ENCODE peak calls at places on chromosomes 1 and 21, in seven cellular contexts. One of them, this sample, is unnamed.

GRCh38 chr1:109769335-109770078 is 5.8 kb upstream of the EPS8L3 start:
- DNase-seq in AG10803: peak
- DNase-seq in stomach: peak
- DNase-seq in activated CD8-positive, alpha-beta T cell treated with anti-CD3 and anti-CD28 coated beads for 36 hours: no peak
- DNase-seq in glutamatergic neuron: peak
- DNase-seq in cardiac fibroblast: peak
- DNase-seq in Peyer's patch: no peak
- DNase-seq in this sample: no peak

GRCh38 chr1:201329801-201330200 is 46.5 kb downstream of the PKP1 start:
- DNase-seq in cardiac fibroblast: no peak
- DNase-seq in activated CD8-positive, alpha-beta T cell treated with anti-CD3 and anti-CD28 coated beads for 36 hours: no peak
- DNase-seq in AG10803: no peak
- DNase-seq in glutamatergic neuron: no peak
- DNase-seq in Peyer's patch: no peak
- DNase-seq in stomach: no peak
- DNase-seq in this sample: peak

GRCh38 chr1:233668725-233669294 is 54.9 kb downstream of the KCNK1 start:
- DNase-seq in AG10803: peak
- DNase-seq in Peyer's patch: no peak
- DNase-seq in glutamatergic neuron: no peak
- DNase-seq in stomach: no peak
- DNase-seq in activated CD8-positive, alpha-beta T cell treated with anti-CD3 and anti-CD28 coated beads for 36 hours: peak
- DNase-seq in cardiac fibroblast: peak
- DNase-seq in this sample: no peak

GRCh38 chr1:77018386-77019156 is 151.3 kb downstream of the ST6GALNAC5 start:
- DNase-seq in stomach: no peak
- DNase-seq in cardiac fibroblast: peak
- DNase-seq in AG10803: no peak
- DNase-seq in activated CD8-positive, alpha-beta T cell treated with anti-CD3 and anti-CD28 coated beads for 36 hours: no peak
- DNase-seq in Peyer's patch: no peak
- DNase-seq in glutamatergic neuron: peak
- DNase-seq in this sample: no peak

GRCh38 chr1:119209943-119210342 is 69.5 kb upstream of the WARS2 start:
- DNase-seq in stomach: no peak
- DNase-seq in activated CD8-positive, alpha-beta T cell treated with anti-CD3 and anti-CD28 coated beads for 36 hours: no peak
- DNase-seq in glutamatergic neuron: no peak
- DNase-seq in AG10803: peak
- DNase-seq in Peyer's patch: no peak
- DNase-seq in cardiac fibroblast: peak
- DNase-seq in this sample: no peak

GRCh38 chr1:241990040-241990439 is 8.9 kb downstream of the MAP1LC3C start:
- DNase-seq in glutamatergic neuron: peak
- DNase-seq in activated CD8-positive, alpha-beta T cell treated with anti-CD3 and anti-CD28 coated beads for 36 hours: no peak
- DNase-seq in AG10803: peak
- DNase-seq in cardiac fibroblast: peak
- DNase-seq in stomach: peak
- DNase-seq in Peyer's patch: peak
- DNase-seq in this sample: no peak

GRCh38 chr21:46096997-46097825 is 701 bp upstream of the COL6A2 start:
- DNase-seq in stomach: peak
- DNase-seq in AG10803: no peak
- DNase-seq in Peyer's patch: peak
- DNase-seq in glutamatergic neuron: peak
- DNase-seq in cardiac fibroblast: no peak
- DNase-seq in activated CD8-positive, alpha-beta T cell treated with anti-CD3 and anti-CD28 coated beads for 36 hours: no peak
- DNase-seq in this sample: peak

GRCh38 chr1:192768463-192768862 is 40.4 kb upstream of the RGS2 start:
- DNase-seq in glutamatergic neuron: no peak
- DNase-seq in stomach: no peak
- DNase-seq in activated CD8-positive, alpha-beta T cell treated with anti-CD3 and anti-CD28 coated beads for 36 hours: no peak
- DNase-seq in Peyer's patch: no peak
- DNase-seq in cardiac fibroblast: no peak
- DNase-seq in AG10803: no peak
- DNase-seq in this sample: no peak

GRCh38 chr1:184060316-184060715 is 8.8 kb downstream of the TSEN15 start:
- DNase-seq in activated CD8-positive, alpha-beta T cell treated with anti-CD3 and anti-CD28 coated beads for 36 hours: no peak
- DNase-seq in Peyer's patch: no peak
- DNase-seq in glutamatergic neuron: no peak
- DNase-seq in stomach: no peak
- DNase-seq in cardiac fibroblast: no peak
- DNase-seq in AG10803: peak
- DNase-seq in this sample: no peak

GRCh38 chr1:102776074-102776473 is 332.2 kb downstream of the COL11A1 start:
- DNase-seq in cardiac fibroblast: no peak
- DNase-seq in glutamatergic neuron: no peak
- DNase-seq in activated CD8-positive, alpha-beta T cell treated with anti-CD3 and anti-CD28 coated beads for 36 hours: no peak
- DNase-seq in AG10803: no peak
- DNase-seq in stomach: no peak
- DNase-seq in Peyer's patch: no peak
- DNase-seq in this sample: no peak

GRCh38 chr1:183586455-183586854 is 3.8 kb downstream of the NCF2 start:
- DNase-seq in AG10803: no peak
- DNase-seq in glutamatergic neuron: no peak
- DNase-seq in cardiac fibroblast: no peak
- DNase-seq in Peyer's patch: no peak
- DNase-seq in activated CD8-positive, alpha-beta T cell treated with anti-CD3 and anti-CD28 coated beads for 36 hours: no peak
- DNase-seq in stomach: no peak
- DNase-seq in this sample: no peak

GRCh38 chr21:29221259-29221744 is 77.4 kb upstream of the BACH1 start:
- DNase-seq in cardiac fibroblast: peak
- DNase-seq in Peyer's patch: no peak
- DNase-seq in stomach: no peak
- DNase-seq in AG10803: peak
- DNase-seq in glutamatergic neuron: no peak
- DNase-seq in activated CD8-positive, alpha-beta T cell treated with anti-CD3 and anti-CD28 coated beads for 36 hours: no peak
- DNase-seq in this sample: no peak

GRCh38 chr1:79633456-79633855 is 626.9 kb upstream of the ADGRL4 start:
- DNase-seq in activated CD8-positive, alpha-beta T cell treated with anti-CD3 and anti-CD28 coated beads for 36 hours: no peak
- DNase-seq in stomach: no peak
- DNase-seq in glutamatergic neuron: no peak
- DNase-seq in AG10803: peak
- DNase-seq in Peyer's patch: no peak
- DNase-seq in cardiac fibroblast: peak
- DNase-seq in this sample: no peak

GRCh38 chr1:178238722-178239510 is 145.0 kb downstream of the RASAL2 start:
- DNase-seq in stomach: no peak
- DNase-seq in Peyer's patch: no peak
- DNase-seq in cardiac fibroblast: peak
- DNase-seq in AG10803: peak
- DNase-seq in activated CD8-positive, alpha-beta T cell treated with anti-CD3 and anti-CD28 coated beads for 36 hours: no peak
- DNase-seq in glutamatergic neuron: no peak
- DNase-seq in this sample: no peak

GRCh38 chr1:228899421-228899956 is 164.2 kb downstream of the RHOU start:
- DNase-seq in stomach: no peak
- DNase-seq in Peyer's patch: no peak
- DNase-seq in cardiac fibroblast: no peak
- DNase-seq in activated CD8-positive, alpha-beta T cell treated with anti-CD3 and anti-CD28 coated beads for 36 hours: no peak
- DNase-seq in AG10803: no peak
- DNase-seq in glutamatergic neuron: no peak
- DNase-seq in this sample: no peak

GRCh38 chr1:115797491-115797890 is 29.0 kb upstream of the CASQ2 start:
- DNase-seq in Peyer's patch: no peak
- DNase-seq in glutamatergic neuron: no peak
- DNase-seq in cardiac fibroblast: no peak
- DNase-seq in stomach: no peak
- DNase-seq in activated CD8-positive, alpha-beta T cell treated with anti-CD3 and anti-CD28 coated beads for 36 hours: no peak
- DNase-seq in AG10803: no peak
- DNase-seq in this sample: no peak

GRCh38 chr21:43292041-43292865 is 123.4 kb downstream of the CRYAA start:
- DNase-seq in cardiac fibroblast: no peak
- DNase-seq in stomach: no peak
- DNase-seq in AG10803: no peak
- DNase-seq in glutamatergic neuron: no peak
- DNase-seq in Peyer's patch: no peak
- DNase-seq in activated CD8-positive, alpha-beta T cell treated with anti-CD3 and anti-CD28 coated beads for 36 hours: no peak
- DNase-seq in this sample: no peak

GRCh38 chr1:67748147-67748546 is 63.1 kb downstream of the GADD45A start:
- DNase-seq in activated CD8-positive, alpha-beta T cell treated with anti-CD3 and anti-CD28 coated beads for 36 hours: no peak
- DNase-seq in Peyer's patch: no peak
- DNase-seq in AG10803: no peak
- DNase-seq in cardiac fibroblast: no peak
- DNase-seq in glutamatergic neuron: no peak
- DNase-seq in stomach: no peak
- DNase-seq in this sample: no peak

GRCh38 chr1:9782116-9782751 is 41.5 kb downstream of the CLSTN1 start:
- DNase-seq in activated CD8-positive, alpha-beta T cell treated with anti-CD3 and anti-CD28 coated beads for 36 hours: no peak
- DNase-seq in cardiac fibroblast: no peak
- DNase-seq in glutamatergic neuron: no peak
- DNase-seq in Peyer's patch: no peak
- DNase-seq in stomach: no peak
- DNase-seq in AG10803: no peak
- DNase-seq in this sample: no peak

GRCh38 chr1:3727042-3727824 is 25.0 kb upstream of the CCDC27 start:
- DNase-seq in stomach: peak
- DNase-seq in AG10803: no peak
- DNase-seq in Peyer's patch: no peak
- DNase-seq in cardiac fibroblast: peak
- DNase-seq in glutamatergic neuron: peak
- DNase-seq in activated CD8-positive, alpha-beta T cell treated with anti-CD3 and anti-CD28 coated beads for 36 hours: peak
- DNase-seq in this sample: no peak

GRCh38 chr1:241789061-241789460 is 58.9 kb upstream of the EXO1 start:
- DNase-seq in glutamatergic neuron: no peak
- DNase-seq in Peyer's patch: no peak
- DNase-seq in activated CD8-positive, alpha-beta T cell treated with anti-CD3 and anti-CD28 coated beads for 36 hours: no peak
- DNase-seq in cardiac fibroblast: no peak
- DNase-seq in stomach: no peak
- DNase-seq in AG10803: no peak
- DNase-seq in this sample: no peak

GRCh38 chr1:77539510-77540142 is 142.8 kb downstream of the ZZZ3 start:
- DNase-seq in cardiac fibroblast: peak
- DNase-seq in activated CD8-positive, alpha-beta T cell treated with anti-CD3 and anti-CD28 coated beads for 36 hours: no peak
- DNase-seq in glutamatergic neuron: no peak
- DNase-seq in AG10803: peak
- DNase-seq in stomach: no peak
- DNase-seq in Peyer's patch: no peak
- DNase-seq in this sample: no peak

GRCh38 chr1:5751833-5752714 is 240.2 kb downstream of the NPHP4 start:
- DNase-seq in Peyer's patch: no peak
- DNase-seq in stomach: no peak
- DNase-seq in glutamatergic neuron: no peak
- DNase-seq in cardiac fibroblast: no peak
- DNase-seq in AG10803: no peak
- DNase-seq in activated CD8-positive, alpha-beta T cell treated with anti-CD3 and anti-CD28 coated beads for 36 hours: no peak
- DNase-seq in this sample: no peak

GRCh38 chr1:56788588-56788987 is 30.6 kb downstream of the FYB2 start:
- DNase-seq in glutamatergic neuron: no peak
- DNase-seq in stomach: peak
- DNase-seq in activated CD8-positive, alpha-beta T cell treated with anti-CD3 and anti-CD28 coated beads for 36 hours: no peak
- DNase-seq in Peyer's patch: no peak
- DNase-seq in cardiac fibroblast: peak
- DNase-seq in AG10803: no peak
- DNase-seq in this sample: no peak

DNA sequence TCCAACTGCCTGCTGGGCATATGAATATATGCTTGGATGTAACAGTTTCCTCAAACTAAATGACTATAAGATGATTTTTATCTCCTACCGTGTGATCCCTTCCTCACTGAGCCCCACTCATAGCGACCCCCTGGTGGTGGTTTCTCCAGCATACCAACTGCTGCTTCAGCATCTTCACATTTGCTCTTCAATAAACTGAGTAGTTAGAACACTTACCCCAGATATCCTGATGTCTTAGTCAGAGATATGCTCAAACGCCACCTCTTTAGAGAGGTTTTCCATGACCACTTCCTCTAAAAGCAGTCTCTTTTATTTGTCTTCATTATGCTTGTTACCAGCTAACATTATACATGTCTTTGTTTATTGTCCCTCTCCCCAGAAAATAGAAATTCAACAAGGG is 10.2 kb upstream of the HNRNPR start:
- DNase-seq in Peyer's patch: no peak
- DNase-seq in cardiac fibroblast: no peak
- DNase-seq in AG10803: no peak
- DNase-seq in stomach: no peak
- DNase-seq in glutamatergic neuron: peak
- DNase-seq in activated CD8-positive, alpha-beta T cell treated with anti-CD3 and anti-CD28 coated beads for 36 hours: peak
- DNase-seq in this sample: no peak
- TF ChIP-seq CTCF in Peyer's patch: no peak
- TF ChIP-seq CTCF in cardiac fibroblast: no peak
- TF ChIP-seq CTCF in AG10803: no peak
- TF ChIP-seq CTCF in stomach: no peak
- TF ChIP-seq CTCF in glutamatergic neuron: peak
- TF ChIP-seq CTCF in activated CD8-positive, alpha-beta T cell treated with anti-CD3 and anti-CD28 coated beads for 36 hours: no peak
- TF ChIP-seq CTCF in this sample: no peak

GRCh38 chr21:31198575-31198974 is 145.5 kb downstream of the TIAM1 start:
- DNase-seq in cardiac fibroblast: peak
- DNase-seq in stomach: no peak
- DNase-seq in glutamatergic neuron: no peak
- DNase-seq in AG10803: peak
- DNase-seq in Peyer's patch: no peak
- DNase-seq in activated CD8-positive, alpha-beta T cell treated with anti-CD3 and anti-CD28 coated beads for 36 hours: no peak
- DNase-seq in this sample: no peak
- TF ChIP-seq CTCF in cardiac fibroblast: peak
- TF ChIP-seq CTCF in stomach: peak
- TF ChIP-seq CTCF in glutamatergic neuron: peak
- TF ChIP-seq CTCF in AG10803: peak
- TF ChIP-seq CTCF in Peyer's patch: peak
- TF ChIP-seq CTCF in activated CD8-positive, alpha-beta T cell treated with anti-CD3 and anti-CD28 coated beads for 36 hours: peak
- TF ChIP-seq CTCF in this sample: peak

GRCh38 chr1:40096977-40097782 is at the start of gene PPT1:
- DNase-seq in AG10803: peak
- DNase-seq in glutamatergic neuron: peak
- DNase-seq in cardiac fibroblast: peak
- DNase-seq in activated CD8-positive, alpha-beta T cell treated with anti-CD3 and anti-CD28 coated beads for 36 hours: peak
- DNase-seq in Peyer's patch: peak
- DNase-seq in stomach: peak
- DNase-seq in this sample: peak
- TF ChIP-seq CTCF in AG10803: peak
- TF ChIP-seq CTCF in glutamatergic neuron: no peak
- TF ChIP-seq CTCF in cardiac fibroblast: no peak
- TF ChIP-seq CTCF in activated CD8-positive, alpha-beta T cell treated with anti-CD3 and anti-CD28 coated beads for 36 hours: peak
- TF ChIP-seq CTCF in Peyer's patch: no peak
- TF ChIP-seq CTCF in stomach: no peak
- TF ChIP-seq CTCF in this sample: peak

DNA sequence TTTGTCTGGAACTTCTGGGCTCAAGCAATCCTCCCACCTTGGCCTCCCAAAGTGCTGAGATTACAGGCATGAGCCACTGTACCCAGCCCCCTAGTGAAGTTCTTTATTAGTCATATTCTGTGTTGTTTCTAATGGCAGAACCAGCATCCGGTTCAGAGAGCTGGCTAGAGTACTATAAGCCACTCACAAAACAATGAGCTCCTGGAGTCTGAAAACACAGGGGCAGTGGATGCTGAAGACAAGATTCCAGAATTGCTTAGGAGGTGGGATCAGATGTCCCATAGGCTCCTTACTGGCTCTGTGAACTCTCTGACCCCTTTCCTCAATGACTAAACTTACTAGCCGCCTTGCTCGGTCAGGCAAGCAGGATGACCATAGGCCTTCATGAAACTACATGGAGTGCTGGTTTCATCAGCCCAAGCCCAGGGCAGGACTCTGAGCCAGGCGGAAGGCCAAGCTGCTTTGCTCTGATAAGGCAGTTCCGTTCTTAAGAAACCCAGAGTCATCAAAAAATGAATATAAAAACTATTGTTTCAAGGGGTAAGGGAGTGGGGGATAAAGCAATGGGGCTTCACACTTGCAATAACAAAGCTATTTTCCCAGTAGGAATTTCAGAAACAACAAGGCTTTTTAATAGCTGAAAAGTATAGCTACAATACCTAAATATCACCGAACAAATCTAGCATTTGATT is 8.1 kb downstream of the MTHFR start:
- DNase-seq in stomach: no peak
- DNase-seq in activated CD8-positive, alpha-beta T cell treated with anti-CD3 and anti-CD28 coated beads for 36 hours: no peak
- DNase-seq in cardiac fibroblast: peak
- DNase-seq in glutamatergic neuron: no peak
- DNase-seq in Peyer's patch: no peak
- DNase-seq in AG10803: no peak
- DNase-seq in this sample: no peak
- TF ChIP-seq CTCF in stomach: no peak
- TF ChIP-seq CTCF in activated CD8-positive, alpha-beta T cell treated with anti-CD3 and anti-CD28 coated beads for 36 hours: no peak
- TF ChIP-seq CTCF in cardiac fibroblast: no peak
- TF ChIP-seq CTCF in glutamatergic neuron: no peak
- TF ChIP-seq CTCF in Peyer's patch: no peak
- TF ChIP-seq CTCF in AG10803: no peak
- TF ChIP-seq CTCF in this sample: no peak

This sample was measured in CD14-positive monocyte.